ENCODE peak calls at places on chromosome 16, in five cellular contexts. U is K562, Z is A549, L is NB4, N is GM12878. P is an unnamed sample.

GRCh38 chr16:24906199-24906808 is 60.5 kb downstream of the SLC5A11 start:
- DNase-seq in U (no peak), Z (no peak), L (peak), N (no peak), P (peak)

GRCh38 chr16:21069986-21070385 is 80.7 kb downstream of the DNAH3 start:
- DNase-seq in U (no peak), Z (no peak), L (no peak), N (no peak), P (no peak)

GRCh38 chr16:9039208-9039607 is 52.2 kb upstream of the HAPSTR1 start:
- DNase-seq in U (peak), Z (no peak), L (peak), N (no peak), P (no peak)

GRCh38 chr16:2162676-2163118 is 7.1 kb downstream of the TRAF7 start:
- DNase-seq in U (no peak), Z (no peak), L (no peak), N (no peak), P (no peak)

GRCh38 chr16:26651884-26652283 is 414.8 kb upstream of the C16orf82 start:
- DNase-seq in U (no peak), Z (no peak), L (no peak), N (no peak), P (no peak)

GRCh38 chr16:30797670-30798309 is 10.8 kb upstream of the ZNF629 start:
- DNase-seq in U (peak), Z (no peak), L (no peak), N (no peak), P (no peak)

GRCh38 chr16:30112197-30113030 is 923 bp downstream of the GDPD3 start:
- DNase-seq in U (peak), Z (peak), L (peak), N (no peak), P (no peak)

GRCh38 chr16:24731722-24732419 is 2.4 kb downstream of the TNRC6A start:
- DNase-seq in U (no peak), Z (no peak), L (no peak), N (no peak), P (peak)

GRCh38 chr16:84919267-84919666 is 92.1 kb downstream of the ZDHHC7 start:
- DNase-seq in U (no peak), Z (no peak), L (no peak), N (no peak), P (no peak)

DNA sequence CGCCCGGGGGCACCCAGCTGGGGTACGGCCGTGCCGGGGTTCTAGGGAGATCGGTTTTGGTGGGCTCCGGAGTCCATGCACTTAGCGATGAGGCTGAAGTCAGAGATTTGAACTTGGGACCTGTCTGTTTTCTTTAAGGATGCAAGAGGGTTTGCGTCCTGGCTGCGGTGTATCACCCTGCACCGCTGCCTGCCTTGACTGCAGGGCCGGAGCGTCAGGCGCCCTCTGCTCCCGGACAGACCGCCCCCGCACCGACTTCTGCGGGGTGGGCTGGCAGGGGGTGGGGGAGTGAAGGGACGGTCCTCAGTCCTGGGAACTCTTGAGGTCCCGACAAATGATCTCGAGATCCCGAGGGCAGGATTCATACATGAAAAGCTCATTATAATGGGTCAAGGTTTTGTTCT is 701 bp downstream of the PDP2 start:
- DNase-seq in U (no peak), Z (no peak), L (peak), N (no peak), P (peak)
- TF ChIP-seq MYC in U (no peak), Z (no peak), L (no peak), N (no peak), P (no peak)

DNA sequence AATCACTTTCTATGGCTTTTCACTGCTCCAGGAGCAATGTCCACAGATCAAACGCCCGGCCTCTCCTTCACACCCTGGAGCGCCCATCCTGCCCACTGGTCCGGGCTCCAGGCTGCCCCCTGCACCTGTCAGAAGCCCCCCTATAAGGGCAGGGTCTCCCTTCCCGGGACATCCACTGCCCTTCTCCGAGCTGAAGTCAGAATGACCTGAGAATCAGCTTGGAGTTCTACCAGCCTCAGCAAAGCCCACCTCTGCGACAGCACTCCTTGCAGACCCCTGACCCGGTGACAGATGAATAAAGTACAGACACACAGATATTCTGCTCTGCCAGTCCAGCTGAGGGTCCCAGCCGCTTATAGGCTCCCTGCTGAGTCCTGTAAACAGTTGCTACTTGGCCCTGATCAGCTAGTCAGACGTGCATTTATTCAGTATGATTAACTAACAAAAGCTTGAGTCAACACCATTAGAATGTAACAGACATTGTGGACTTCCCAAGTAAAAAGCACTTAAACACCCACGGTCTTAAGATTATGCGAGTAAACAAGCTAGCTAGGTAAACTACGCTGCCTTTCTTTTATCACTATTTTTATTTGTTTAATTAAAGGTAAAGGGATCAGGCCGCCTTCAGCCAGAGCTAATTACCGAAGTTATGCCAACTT is 4.8 kb downstream of the SLC7A5 start:
- DNase-seq in U (no peak), Z (no peak), L (no peak), N (no peak), P (no peak)
- TF ChIP-seq MYC in U (no peak), Z (no peak), L (no peak), N (no peak), P (no peak)

DNA sequence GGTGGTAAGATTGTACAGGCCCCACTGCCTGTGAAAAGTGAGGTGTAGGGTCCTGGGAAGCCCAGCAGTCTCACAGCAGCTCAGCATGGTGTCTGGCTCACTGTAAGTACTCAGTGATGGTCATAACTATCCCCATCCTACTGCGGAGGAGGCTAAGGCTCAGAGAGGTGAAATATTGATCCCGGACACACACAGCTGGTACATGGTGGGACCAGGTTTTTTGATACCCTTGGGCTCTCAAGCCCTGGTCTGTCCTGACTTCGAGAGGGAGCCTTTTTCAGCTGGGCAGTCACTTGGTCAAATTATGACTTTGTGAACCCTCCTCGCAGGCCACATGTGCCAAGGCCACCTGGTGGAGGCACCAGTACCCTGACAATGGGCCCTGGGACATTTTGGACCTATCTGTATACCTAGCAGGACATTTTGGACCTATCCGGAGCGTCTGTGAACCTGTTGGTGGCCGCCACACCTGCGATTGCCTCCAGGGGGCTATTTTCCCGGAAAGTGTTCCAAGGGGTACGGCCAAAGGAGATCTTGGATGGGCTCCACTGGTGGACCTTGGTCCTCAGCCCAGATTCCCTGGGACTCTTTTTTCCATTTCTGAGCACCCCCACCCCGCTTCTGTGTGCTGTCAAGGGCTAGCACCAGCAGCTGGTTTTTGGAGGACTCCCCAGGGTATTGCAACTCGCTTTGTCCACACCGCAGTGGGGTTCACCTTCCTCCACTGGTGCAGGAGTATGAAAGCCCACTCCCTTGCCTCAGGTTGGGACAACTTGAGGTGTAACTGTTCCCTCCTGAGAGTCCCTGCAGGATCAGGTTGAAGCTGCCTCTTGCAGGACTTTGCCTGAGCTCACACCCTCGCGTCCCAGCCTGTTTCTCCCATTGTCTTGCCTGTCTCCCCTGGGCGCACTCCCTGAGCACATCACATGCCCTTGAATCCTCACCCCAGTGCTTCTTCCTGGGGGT is 83.6 kb upstream of the NKD1 start:
- DNase-seq in U (no peak), Z (no peak), L (no peak), N (no peak), P (no peak)
- TF ChIP-seq MYC in U (no peak), Z (no peak), L (no peak), N (no peak), P (no peak)

DNA sequence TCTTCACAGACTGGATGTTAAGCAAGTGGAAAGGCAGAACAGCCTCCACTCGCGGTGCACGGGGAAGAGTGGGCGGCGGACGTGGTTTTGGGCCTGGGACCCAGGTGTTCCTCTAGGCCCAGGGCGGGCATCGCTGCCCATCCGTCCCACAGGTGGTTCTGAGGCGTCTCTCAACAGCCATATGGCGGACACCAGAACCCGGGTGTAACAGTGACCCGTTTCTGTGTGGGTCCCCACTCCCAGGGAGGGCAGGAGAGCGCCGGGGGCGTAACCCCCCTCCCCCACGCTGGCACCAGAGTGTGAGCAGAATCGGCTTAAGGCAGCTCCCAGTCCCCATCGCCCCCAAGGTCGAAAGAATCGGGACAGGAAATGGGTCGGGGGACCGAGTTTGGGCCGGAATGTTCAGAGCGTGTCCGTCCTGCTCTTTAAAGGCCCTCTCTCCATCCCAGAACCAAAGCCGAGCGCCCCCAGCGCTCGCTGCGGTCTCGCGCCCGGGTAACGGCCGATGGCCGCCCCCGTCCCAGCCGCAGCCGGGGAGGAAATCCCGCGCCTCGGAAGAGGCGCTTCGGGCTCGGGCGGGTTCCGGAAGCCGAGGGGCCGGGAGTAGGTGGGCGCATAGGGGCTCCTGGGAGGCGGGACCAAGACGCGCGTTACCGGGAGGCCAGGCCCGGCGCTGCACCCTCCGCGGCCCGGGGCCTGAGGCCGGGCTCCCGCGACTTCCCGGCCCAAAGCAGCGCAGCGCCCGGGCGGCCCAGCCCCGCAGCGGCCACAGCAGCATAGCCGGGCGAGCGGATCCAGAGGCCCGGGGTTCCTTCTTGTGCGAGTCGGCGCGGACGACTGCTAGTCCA is at the start of gene TK2:
- DNase-seq in U (peak), Z (peak), L (peak), N (no peak), P (peak)
- TF ChIP-seq MYC in U (peak), Z (no peak), L (peak), N (no peak), P (no peak)

DNA sequence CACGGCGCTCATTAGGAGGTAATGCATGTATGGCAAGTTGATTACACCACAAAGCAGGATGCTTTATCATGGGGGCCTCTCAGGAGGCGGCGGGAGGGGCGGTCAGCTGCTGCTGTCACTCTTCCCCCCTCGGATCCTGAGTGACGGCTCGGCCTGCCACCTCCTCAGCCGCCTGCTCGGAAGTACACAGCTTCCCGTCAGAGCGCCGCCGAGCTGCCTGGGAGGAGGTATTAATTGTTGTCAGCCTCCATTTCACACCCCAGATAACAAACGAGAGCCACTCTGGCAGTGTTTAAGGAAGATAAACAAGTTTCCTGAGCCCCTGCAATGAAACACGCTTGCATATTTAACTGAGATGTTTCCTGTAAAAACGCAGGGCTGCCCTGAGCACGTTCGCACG is 84.1 kb upstream of the IRX3 start:
- DNase-seq in U (peak), Z (no peak), L (no peak), N (no peak), P (no peak)
- TF ChIP-seq MYC in U (no peak), Z (no peak), L (no peak), N (no peak), P (no peak)

GRCh38 chr16:74999208-74999682 is 421 bp downstream of the ZNRF1 start:
- DNase-seq in U (peak), Z (no peak), L (peak), N (no peak), P (no peak)
- TF ChIP-seq MYC in U (no peak), Z (no peak), L (no peak), N (no peak), P (no peak)

DNA sequence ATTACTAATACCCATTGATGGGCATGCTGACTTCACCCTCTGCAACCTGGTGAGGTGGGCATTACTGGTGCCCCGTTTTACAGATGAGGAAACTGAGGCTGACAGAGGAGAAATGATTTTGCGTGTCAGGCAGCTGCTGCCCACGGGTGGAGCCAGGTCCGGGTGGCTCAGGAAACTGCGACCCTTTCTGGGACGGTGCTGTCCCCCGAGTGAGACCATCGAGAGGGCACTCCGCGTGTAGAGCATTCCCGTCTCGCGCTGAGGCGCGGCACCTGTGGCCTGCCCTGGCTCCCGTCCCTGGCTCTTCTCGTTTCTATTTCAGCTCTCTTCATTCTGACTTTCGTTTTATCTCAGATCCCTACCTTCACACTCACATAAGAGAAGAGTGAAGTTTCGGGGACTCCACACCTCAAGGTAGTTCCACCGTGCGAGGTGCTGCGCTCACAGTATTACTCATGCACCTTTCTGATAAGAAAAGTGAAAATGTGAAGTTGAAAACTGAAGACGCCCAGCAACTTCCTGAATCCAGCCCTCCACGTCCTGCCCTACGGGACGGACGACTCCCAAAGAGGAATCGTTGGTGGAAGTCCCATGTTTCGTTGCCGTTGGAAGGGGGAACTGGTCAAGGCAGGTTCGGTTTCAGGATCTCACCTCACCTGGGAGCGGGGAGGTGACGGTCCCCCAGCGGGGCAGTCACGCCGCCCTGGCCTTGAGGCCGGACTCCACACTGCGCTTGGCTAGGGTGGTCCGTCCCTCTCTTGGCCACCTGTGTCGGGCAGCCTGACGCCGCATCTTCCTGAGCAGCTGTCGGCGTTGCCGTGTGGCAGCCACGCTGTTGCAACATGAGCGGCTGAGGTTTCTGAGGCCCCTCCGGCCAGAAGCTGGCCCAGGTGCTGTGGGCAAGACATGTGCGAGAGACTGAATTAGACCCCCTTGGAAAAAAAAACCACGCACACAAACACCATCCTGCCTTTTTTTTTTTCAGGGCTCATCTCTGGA is 48.8 kb downstream of the IRF8 start:
- DNase-seq in U (no peak), Z (no peak), L (peak), N (peak), P (no peak)
- TF ChIP-seq MYC in U (no peak), Z (no peak), L (peak), N (no peak), P (no peak)

DNA sequence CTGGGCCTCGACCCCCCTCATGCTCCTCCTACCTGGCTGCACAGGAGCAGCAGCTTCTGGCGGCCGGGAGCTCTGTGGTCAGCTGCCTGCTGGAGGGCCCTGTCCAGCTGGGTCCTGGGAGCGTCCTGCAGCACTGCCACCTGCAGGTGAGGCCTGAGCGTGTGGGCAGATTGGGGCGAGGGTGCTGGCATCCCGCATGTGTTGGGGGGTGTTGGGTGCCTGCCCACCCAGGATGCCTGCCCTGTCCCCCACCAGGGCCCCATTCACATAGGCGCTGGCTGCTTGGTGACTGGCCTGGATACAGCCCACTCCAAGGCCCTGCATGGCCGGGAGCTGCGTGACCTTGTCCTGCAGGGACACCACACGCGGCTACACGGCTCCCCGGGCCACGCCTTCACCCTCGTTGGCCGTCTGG is 16.5 kb downstream of the FCSK start:
- DNase-seq in U (peak), Z (peak), L (no peak), N (no peak), P (peak)
- TF ChIP-seq MYC in U (no peak), Z (no peak), L (no peak), N (no peak), P (no peak)

DNA sequence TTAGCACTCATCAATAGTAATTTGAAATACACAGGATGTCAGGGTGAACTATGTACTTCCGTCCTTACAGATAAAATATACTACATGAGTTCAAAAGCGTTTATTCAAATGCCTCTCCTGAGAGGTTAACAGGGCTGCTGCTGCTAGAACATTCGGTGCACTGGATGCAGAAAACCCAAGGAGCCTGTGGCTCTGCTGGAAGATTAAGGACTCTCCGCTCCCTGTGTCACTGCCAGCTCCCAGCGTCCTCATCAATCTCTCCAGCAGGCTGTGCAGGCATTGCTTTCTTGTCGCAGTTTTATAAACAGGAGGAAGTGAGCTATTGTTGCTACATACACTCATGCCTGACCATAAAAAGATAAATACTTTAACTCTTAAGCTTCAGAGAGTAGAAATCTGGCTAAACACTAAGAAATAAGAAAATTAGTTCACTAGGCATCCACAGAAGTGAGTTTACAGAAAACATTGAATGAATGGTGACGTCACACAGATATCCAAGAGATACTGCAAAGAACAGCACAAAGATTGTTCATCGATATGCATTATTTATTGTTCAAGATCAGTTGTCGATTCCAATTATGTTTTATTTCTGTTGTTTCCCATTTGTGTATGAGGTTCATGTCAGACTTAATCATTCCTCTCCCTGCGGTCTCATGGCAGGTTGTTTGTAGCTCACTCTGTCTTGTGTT is 128.0 kb upstream of the MON1B start:
- DNase-seq in U (no peak), Z (no peak), L (no peak), N (no peak), P (peak)
- TF ChIP-seq MYC in U (no peak), Z (no peak), L (no peak), N (no peak), P (no peak)